ENCODE peak calls at places on chromosomes 3 and 15, in ten cellular contexts. One of them, this sample, is unnamed.

GRCh38 chr15:80109388-80109787 is 43.4 kb upstream of the FAH start:
- DNase-seq in ovary: no peak
- DNase-seq in WERI-Rb-1: no peak
- DNase-seq in transverse colon: no peak
- DNase-seq in upper lobe of right lung: no peak
- DNase-seq in astrocyte: no peak
- DNase-seq in uterus: no peak
- DNase-seq in GM12878: no peak
- DNase-seq in upper lobe of left lung: no peak
- DNase-seq in fibroblast of lung: no peak
- DNase-seq in this sample: no peak

GRCh38 chr3:188954590-188955208 is 217.1 kb upstream of the TPRG1 start:
- DNase-seq in ovary: peak; percentile 91
- DNase-seq in WERI-Rb-1: peak; percentile 76
- DNase-seq in transverse colon: peak; percentile 87
- DNase-seq in upper lobe of right lung: peak; percentile 83
- DNase-seq in astrocyte: peak; percentile 60
- DNase-seq in uterus: peak; percentile 86
- DNase-seq in GM12878: peak; percentile 3
- DNase-seq in upper lobe of left lung: peak; percentile 86
- DNase-seq in fibroblast of lung: peak; percentile 93
- DNase-seq in this sample: peak; percentile 77

GRCh38 chr3:53235545-53235944 is 20.3 kb downstream of the TKT start:
- DNase-seq in ovary: no peak
- DNase-seq in WERI-Rb-1: no peak
- DNase-seq in transverse colon: no peak
- DNase-seq in upper lobe of right lung: no peak
- DNase-seq in astrocyte: no peak
- DNase-seq in uterus: no peak
- DNase-seq in GM12878: no peak
- DNase-seq in upper lobe of left lung: no peak
- DNase-seq in fibroblast of lung: no peak
- DNase-seq in this sample: no peak

GRCh38 chr15:60448668-60449360 is 30.1 kb downstream of the ICE2 start:
- DNase-seq in ovary: no peak
- DNase-seq in WERI-Rb-1: no peak
- DNase-seq in transverse colon: no peak
- DNase-seq in upper lobe of right lung: no peak
- DNase-seq in astrocyte: no peak
- DNase-seq in uterus: no peak
- DNase-seq in GM12878: no peak
- DNase-seq in upper lobe of left lung: no peak
- DNase-seq in fibroblast of lung: no peak
- DNase-seq in this sample: no peak

GRCh38 chr15:90744759-90745402 is 27.7 kb downstream of the BLM start:
- DNase-seq in ovary: no peak
- DNase-seq in WERI-Rb-1: no peak
- DNase-seq in transverse colon: no peak
- DNase-seq in upper lobe of right lung: no peak
- DNase-seq in astrocyte: no peak
- DNase-seq in uterus: no peak
- DNase-seq in GM12878: no peak
- DNase-seq in upper lobe of left lung: no peak
- DNase-seq in fibroblast of lung: no peak
- DNase-seq in this sample: no peak

GRCh38 chr15:41886741-41887140 is 7.1 kb downstream of the SPTBN5 start:
- DNase-seq in ovary: no peak
- DNase-seq in WERI-Rb-1: peak; percentile 64
- DNase-seq in transverse colon: no peak
- DNase-seq in upper lobe of right lung: no peak
- DNase-seq in astrocyte: no peak
- DNase-seq in uterus: no peak
- DNase-seq in GM12878: no peak
- DNase-seq in upper lobe of left lung: no peak
- DNase-seq in fibroblast of lung: no peak
- DNase-seq in this sample: no peak

GRCh38 chr3:114635878-114636277 is 342.1 kb downstream of the TIGIT start:
- DNase-seq in ovary: no peak
- DNase-seq in WERI-Rb-1: no peak
- DNase-seq in transverse colon: no peak
- DNase-seq in upper lobe of right lung: no peak
- DNase-seq in astrocyte: no peak
- DNase-seq in uterus: no peak
- DNase-seq in GM12878: no peak
- DNase-seq in upper lobe of left lung: no peak
- DNase-seq in fibroblast of lung: no peak
- DNase-seq in this sample: no peak

GRCh38 chr15:52193321-52193720 is 2.1 kb upstream of the GNB5 start:
- DNase-seq in ovary: no peak
- DNase-seq in WERI-Rb-1: no peak
- DNase-seq in transverse colon: no peak
- DNase-seq in upper lobe of right lung: no peak
- DNase-seq in astrocyte: no peak
- DNase-seq in uterus: no peak
- DNase-seq in GM12878: no peak
- DNase-seq in upper lobe of left lung: no peak
- DNase-seq in fibroblast of lung: no peak
- DNase-seq in this sample: no peak

GRCh38 chr3:175346573-175347356 is 487.6 kb downstream of the NAALADL2 start:
- DNase-seq in ovary: peak; percentile 39
- DNase-seq in WERI-Rb-1: no peak
- DNase-seq in transverse colon: peak; percentile 50
- DNase-seq in upper lobe of right lung: peak; percentile 66
- DNase-seq in astrocyte: peak; percentile 97
- DNase-seq in uterus: peak; percentile 45
- DNase-seq in GM12878: peak; percentile 16
- DNase-seq in upper lobe of left lung: peak; percentile 74
- DNase-seq in fibroblast of lung: peak; percentile 96
- DNase-seq in this sample: peak; percentile 37

GRCh38 chr3:66638717-66639116 is 137.9 kb upstream of the LRIG1 start:
- DNase-seq in ovary: no peak
- DNase-seq in WERI-Rb-1: no peak
- DNase-seq in transverse colon: no peak
- DNase-seq in upper lobe of right lung: no peak
- DNase-seq in astrocyte: no peak
- DNase-seq in uterus: no peak
- DNase-seq in GM12878: no peak
- DNase-seq in upper lobe of left lung: no peak
- DNase-seq in fibroblast of lung: no peak
- DNase-seq in this sample: no peak

GRCh38 chr3:29853841-29854397 is 573.0 kb downstream of the RBMS3 start:
- DNase-seq in ovary: no peak
- DNase-seq in WERI-Rb-1: no peak
- DNase-seq in transverse colon: no peak
- DNase-seq in upper lobe of right lung: no peak
- DNase-seq in astrocyte: no peak
- DNase-seq in uterus: no peak
- DNase-seq in GM12878: no peak
- DNase-seq in upper lobe of left lung: no peak
- DNase-seq in fibroblast of lung: no peak
- DNase-seq in this sample: no peak

GRCh38 chr3:25448750-25449684 is 21.0 kb downstream of the RARB start:
- DNase-seq in ovary: peak; percentile 86
- DNase-seq in WERI-Rb-1: no peak
- DNase-seq in transverse colon: peak; percentile 80
- DNase-seq in upper lobe of right lung: peak; percentile 86
- DNase-seq in astrocyte: peak; percentile 82
- DNase-seq in uterus: peak; percentile 80
- DNase-seq in GM12878: no peak
- DNase-seq in upper lobe of left lung: peak; percentile 72
- DNase-seq in fibroblast of lung: peak; percentile 75
- DNase-seq in this sample: peak; percentile 78

GRCh38 chr15:65738649-65739048 is 53.4 kb downstream of the DENND4A start:
- DNase-seq in ovary: no peak
- DNase-seq in WERI-Rb-1: no peak
- DNase-seq in transverse colon: no peak
- DNase-seq in upper lobe of right lung: no peak
- DNase-seq in astrocyte: no peak
- DNase-seq in uterus: no peak
- DNase-seq in GM12878: no peak
- DNase-seq in upper lobe of left lung: no peak
- DNase-seq in fibroblast of lung: no peak
- DNase-seq in this sample: no peak

GRCh38 chr15:47862402-47862801 is 145.1 kb downstream of the SEMA6D start:
- DNase-seq in ovary: no peak
- DNase-seq in WERI-Rb-1: no peak
- DNase-seq in transverse colon: no peak
- DNase-seq in upper lobe of right lung: no peak
- DNase-seq in astrocyte: no peak
- DNase-seq in uterus: no peak
- DNase-seq in GM12878: peak; percentile 21
- DNase-seq in upper lobe of left lung: no peak
- DNase-seq in fibroblast of lung: no peak
- DNase-seq in this sample: no peak

GRCh38 chr3:191138937-191139336 is 60.1 kb upstream of the OSTN start:
- DNase-seq in ovary: no peak
- DNase-seq in WERI-Rb-1: no peak
- DNase-seq in transverse colon: no peak
- DNase-seq in upper lobe of right lung: no peak
- DNase-seq in astrocyte: no peak
- DNase-seq in uterus: no peak
- DNase-seq in GM12878: no peak
- DNase-seq in upper lobe of left lung: no peak
- DNase-seq in fibroblast of lung: no peak
- DNase-seq in this sample: no peak

GRCh38 chr3:42493126-42493797 is 9.2 kb upstream of the VIPR1 start:
- DNase-seq in ovary: no peak
- DNase-seq in WERI-Rb-1: no peak
- DNase-seq in transverse colon: no peak
- DNase-seq in upper lobe of right lung: peak; percentile 32
- DNase-seq in astrocyte: no peak
- DNase-seq in uterus: no peak
- DNase-seq in GM12878: no peak
- DNase-seq in upper lobe of left lung: no peak
- DNase-seq in fibroblast of lung: no peak
- DNase-seq in this sample: no peak

GRCh38 chr3:185351371-185351770 is 11.6 kb upstream of the MAP3K13 start:
- DNase-seq in ovary: no peak
- DNase-seq in WERI-Rb-1: no peak
- DNase-seq in transverse colon: no peak
- DNase-seq in upper lobe of right lung: no peak
- DNase-seq in astrocyte: peak; percentile 66
- DNase-seq in uterus: no peak
- DNase-seq in GM12878: no peak
- DNase-seq in upper lobe of left lung: no peak
- DNase-seq in fibroblast of lung: no peak
- DNase-seq in this sample: no peak
- H3K27ac ChIP-seq in ovary: no peak overlapping the region
- H3K27ac ChIP-seq in WERI-Rb-1: no peak overlapping the region
- H3K27ac ChIP-seq in transverse colon: no peak overlapping the region
- H3K27ac ChIP-seq in upper lobe of right lung: no peak overlapping the region
- H3K27ac ChIP-seq in astrocyte: peak overlapping the region; percentile 59
- H3K27ac ChIP-seq in uterus: no peak overlapping the region
- H3K27ac ChIP-seq in GM12878: no peak overlapping the region
- H3K27ac ChIP-seq in upper lobe of left lung: no peak overlapping the region
- H3K27ac ChIP-seq in fibroblast of lung: no peak overlapping the region
- H3K27ac ChIP-seq in this sample: peak overlapping the region; percentile 1

DNA sequence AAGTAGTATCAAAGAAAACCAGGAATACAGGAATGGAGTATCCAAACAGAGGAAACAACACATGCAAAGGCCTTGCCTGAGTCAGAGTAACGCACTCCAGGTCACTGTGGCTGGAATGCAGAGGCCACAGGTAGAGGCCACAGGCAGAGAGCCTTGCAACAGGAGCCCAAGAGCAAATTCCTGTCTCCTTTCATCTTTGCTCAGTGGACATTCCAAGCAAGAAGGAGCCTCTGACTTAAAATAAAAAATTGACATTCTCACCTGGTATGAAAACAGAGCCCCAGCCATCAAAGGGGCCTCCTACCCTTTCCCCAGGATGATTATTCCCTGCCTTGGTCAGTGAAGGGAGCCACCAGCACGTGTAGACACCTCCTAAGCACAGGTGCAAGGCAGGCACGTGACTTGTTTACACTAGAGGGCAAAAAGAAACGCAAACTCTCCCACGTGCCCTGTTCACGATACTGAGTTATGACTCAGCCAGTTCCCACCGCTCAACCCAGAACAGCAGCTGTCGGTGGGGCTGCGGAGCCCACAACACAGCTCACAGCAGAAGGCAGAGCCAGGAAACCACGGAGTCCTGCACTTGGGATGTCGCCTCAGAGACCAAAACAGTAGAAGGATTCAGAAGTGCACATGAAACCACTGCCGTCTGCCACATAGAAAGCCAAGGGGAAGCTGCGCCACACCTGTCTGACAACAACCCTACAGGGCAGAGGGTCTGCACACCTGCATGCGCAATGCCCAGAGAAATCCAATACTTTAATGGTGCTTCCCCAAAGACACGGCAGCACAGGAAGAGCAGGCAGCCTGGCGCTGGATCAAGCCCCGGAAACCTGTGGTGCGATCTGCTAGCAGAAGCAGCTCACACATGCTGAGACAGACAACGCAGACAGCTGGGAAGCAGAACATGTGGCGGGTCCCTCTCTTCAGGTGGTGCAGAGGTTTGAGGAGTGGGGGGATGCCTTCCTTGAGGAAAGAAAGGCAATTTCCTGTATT is 52.1 kb downstream of the ITGB5 start:
- DNase-seq in ovary: peak; percentile 47
- DNase-seq in WERI-Rb-1: no peak
- DNase-seq in transverse colon: peak; percentile 75
- DNase-seq in upper lobe of right lung: no peak
- DNase-seq in astrocyte: peak; percentile 83
- DNase-seq in uterus: peak; percentile 60
- DNase-seq in GM12878: peak; percentile 90
- DNase-seq in upper lobe of left lung: peak; percentile 62
- DNase-seq in fibroblast of lung: peak; percentile 91
- DNase-seq in this sample: peak; percentile 59
- H3K36me3 ChIP-seq in ovary: no peaks in the 10 kb centered on the region
- H3K36me3 ChIP-seq in WERI-Rb-1: no peaks in the 10 kb centered on the region
- H3K36me3 ChIP-seq in transverse colon: no peaks in the 10 kb centered on the region
- H3K36me3 ChIP-seq in upper lobe of right lung: no peaks in the 10 kb centered on the region
- H3K36me3 ChIP-seq in astrocyte: peaks cover 10% of the 10 kb centered on the region
- H3K36me3 ChIP-seq in uterus: no peaks in the 10 kb centered on the region
- H3K36me3 ChIP-seq in GM12878: no peaks in the 10 kb centered on the region
- H3K36me3 ChIP-seq in upper lobe of left lung: peaks cover 4% of the 10 kb centered on the region
- H3K36me3 ChIP-seq in fibroblast of lung: no peaks in the 10 kb centered on the region
- H3K36me3 ChIP-seq in this sample: peaks cover 6% of the 10 kb centered on the region

GRCh38 chr3:107661447-107662108 is 138.8 kb downstream of the BBX start:
- DNase-seq in ovary: no peak
- DNase-seq in WERI-Rb-1: no peak
- DNase-seq in transverse colon: no peak
- DNase-seq in upper lobe of right lung: no peak
- DNase-seq in astrocyte: no peak
- DNase-seq in uterus: no peak
- DNase-seq in GM12878: no peak
- DNase-seq in upper lobe of left lung: no peak
- DNase-seq in fibroblast of lung: no peak
- DNase-seq in this sample: peak; percentile 82
- H3K27ac ChIP-seq in ovary: no peak overlapping the region
- H3K27ac ChIP-seq in WERI-Rb-1: no peak overlapping the region
- H3K27ac ChIP-seq in transverse colon: peak overlapping the region; percentile 65
- H3K27ac ChIP-seq in upper lobe of right lung: peak overlapping the region; percentile 61
- H3K27ac ChIP-seq in astrocyte: peak overlapping the region; percentile 68
- H3K27ac ChIP-seq in uterus: peak overlapping the region; percentile 33
- H3K27ac ChIP-seq in GM12878: no peak overlapping the region
- H3K27ac ChIP-seq in upper lobe of left lung: peak overlapping the region; percentile 20
- H3K27ac ChIP-seq in fibroblast of lung: peak overlapping the region; percentile 69
- H3K27ac ChIP-seq in this sample: peak overlapping the region; percentile 83

DNA sequence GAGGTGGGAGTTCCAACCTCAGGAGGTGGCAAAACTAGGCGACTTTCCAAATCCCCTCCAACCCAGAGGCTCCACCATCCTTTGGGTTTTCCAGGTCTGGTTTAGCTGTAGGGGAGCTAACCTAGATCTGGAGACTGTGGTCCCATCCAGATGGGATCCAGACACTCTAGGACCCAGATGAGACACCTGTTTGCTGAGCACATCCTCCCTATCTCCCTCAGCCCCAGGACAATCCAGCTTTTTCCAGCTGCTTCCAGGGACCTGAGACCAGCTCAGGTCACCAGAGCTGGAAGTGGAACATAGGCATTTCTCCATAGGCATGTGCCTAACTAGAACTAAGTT is 18.2 kb downstream of the CRTAP start:
- DNase-seq in ovary: no peak
- DNase-seq in WERI-Rb-1: no peak
- DNase-seq in transverse colon: no peak
- DNase-seq in upper lobe of right lung: no peak
- DNase-seq in astrocyte: no peak
- DNase-seq in uterus: no peak
- DNase-seq in GM12878: no peak
- DNase-seq in upper lobe of left lung: no peak
- DNase-seq in fibroblast of lung: no peak
- DNase-seq in this sample: no peak
- H3K36me3 ChIP-seq in ovary: no peaks in the 10 kb centered on the region
- H3K36me3 ChIP-seq in WERI-Rb-1: peaks cover 30% of the 10 kb centered on the region
- H3K36me3 ChIP-seq in transverse colon: no peaks in the 10 kb centered on the region
- H3K36me3 ChIP-seq in upper lobe of right lung: peaks cover 92% of the 10 kb centered on the region
- H3K36me3 ChIP-seq in astrocyte: peaks cover 8% of the 10 kb centered on the region
- H3K36me3 ChIP-seq in uterus: no peaks in the 10 kb centered on the region
- H3K36me3 ChIP-seq in GM12878: no peaks in the 10 kb centered on the region
- H3K36me3 ChIP-seq in upper lobe of left lung: peaks cover 76% of the 10 kb centered on the region
- H3K36me3 ChIP-seq in fibroblast of lung: peaks cover 7% of the 10 kb centered on the region
- H3K36me3 ChIP-seq in this sample: peaks cover 67% of the 10 kb centered on the region

This sample was measured in SJSA1.